ENCODE peak calls at places on chromosomes 4 and X, in six cellular contexts. U is WTC11, A is GM12878, S is K562, G is HepG2, T is H1. Q is an unnamed sample.

GRCh38 chrX:42119076-42119475 is 195.7 kb upstream of the CASK start:
- DNase-seq in U (no peak), A (no peak), S (no peak), G (peak), T (no peak), Q (no peak)

GRCh38 chrX:15530318-15530717 is 29.7 kb downstream of the BMX start:
- DNase-seq in U (no peak), A (no peak), S (peak), G (no peak), T (no peak), Q (peak)

GRCh38 chrX:9992061-9992460 is 24.9 kb downstream of the CLDN34 start:
- DNase-seq in U (no peak), A (no peak), S (no peak), G (no peak), T (no peak), Q (no peak)

GRCh38 chr4:77190053-77190452 is 33.0 kb downstream of the CCNG2 start:
- DNase-seq in U (no peak), A (no peak), S (no peak), G (no peak), T (no peak), Q (no peak)

GRCh38 chr4:94480362-94480951 is 28.7 kb downstream of the PDLIM5 start:
- DNase-seq in U (no peak), A (no peak), S (no peak), G (no peak), T (no peak), Q (no peak)

GRCh38 chr4:187204389-187204920 is 480.8 kb upstream of the FAT1 start:
- DNase-seq in U (no peak), A (no peak), S (no peak), G (peak), T (no peak), Q (no peak)

GRCh38 chrX:22164770-22165388 is 107.8 kb upstream of the CBLL2 start:
- DNase-seq in U (no peak), A (no peak), S (no peak), G (no peak), T (no peak), Q (no peak)

GRCh38 chrX:100819534-100819836 is 706 bp upstream of the CSTF2 start:
- DNase-seq in U (peak), A (no peak), S (no peak), G (no peak), T (no peak), Q (peak)

GRCh38 chrX:69387559-69388487 is 116.3 kb upstream of the NALF2 start:
- DNase-seq in U (peak), A (no peak), S (peak), G (peak), T (peak), Q (peak)

GRCh38 chr4:88814043-88814617 is 116.5 kb upstream of the NAP1L5 start:
- DNase-seq in U (peak), A (no peak), S (no peak), G (no peak), T (no peak), Q (peak)

GRCh38 chr4:123994917-123995316 is 598.3 kb downstream of the SPRY1 start:
- DNase-seq in U (no peak), A (no peak), S (no peak), G (no peak), T (no peak), Q (peak)

GRCh38 chrX:39766085-39766726 is 331.6 kb downstream of the BCOR start:
- DNase-seq in U (no peak), A (no peak), S (no peak), G (no peak), T (no peak), Q (no peak)

GRCh38 chr4:20462426-20463175 is 210.9 kb downstream of the SLIT2 start:
- DNase-seq in U (no peak), A (no peak), S (no peak), G (no peak), T (no peak), Q (no peak)

GRCh38 chr4:185307136-185307950 is 88.4 kb downstream of the LRP2BP start:
- DNase-seq in U (no peak), A (peak), S (no peak), G (no peak), T (peak), Q (peak)

GRCh38 chr4:94244087-94244828 is 36.6 kb downstream of the SMARCAD1 start:
- DNase-seq in U (no peak), A (no peak), S (no peak), G (no peak), T (no peak), Q (no peak)

GRCh38 chr4:55018521-55018920 is 106.9 kb downstream of the KDR start:
- DNase-seq in U (no peak), A (no peak), S (no peak), G (no peak), T (no peak), Q (no peak)

GRCh38 chr4:11616856-11617255 is 188.2 kb upstream of the HS3ST1 start:
- DNase-seq in U (no peak), A (no peak), S (no peak), G (no peak), T (no peak), Q (no peak)

GRCh38 chr4:10173754-10174749 is 57.5 kb upstream of the WDR1 start:
- DNase-seq in U (no peak), A (no peak), S (no peak), G (no peak), T (no peak), Q (no peak)

GRCh38 chrX:69119122-69119521 is 46.1 kb downstream of the PJA1 start:
- DNase-seq in U (peak), A (no peak), S (no peak), G (no peak), T (no peak), Q (peak)

GRCh38 chr4:53905281-53905934 is 159.0 kb downstream of the CHIC2 start:
- DNase-seq in U (no peak), A (no peak), S (no peak), G (peak), T (no peak), Q (no peak)

GRCh38 chr4:120816385-120816784 is 106.1 kb downstream of the PRDM5 start:
- DNase-seq in U (no peak), A (no peak), S (no peak), G (no peak), T (no peak), Q (no peak)

GRCh38 chr4:155025762-155026457 is 182.5 kb upstream of the NPY2R start:
- DNase-seq in U (peak), A (no peak), S (peak), G (peak), T (peak), Q (peak)

GRCh38 chr4:188439641-188440311 is 300.5 kb downstream of the TRIML1 start:
- DNase-seq in U (no peak), A (no peak), S (no peak), G (no peak), T (no peak), Q (no peak)

GRCh38 chr4:76546282-76547166 is 111.5 kb downstream of the SHROOM3 start:
- DNase-seq in U (no peak), A (no peak), S (no peak), G (no peak), T (no peak), Q (no peak)

GRCh38 chr4:176791591-176792347 is 953 bp downstream of the VEGFC start:
- DNase-seq in U (peak), A (no peak), S (no peak), G (no peak), T (no peak), Q (peak)

GRCh38 chr4:117949621-117950020 is 84.7 kb upstream of the NDST3 start:
- DNase-seq in U (no peak), A (no peak), S (no peak), G (no peak), T (no peak), Q (no peak)

GRCh38 chrX:9866633-9867032 is 80.4 kb downstream of the SHROOM2 start:
- DNase-seq in U (no peak), A (no peak), S (no peak), G (no peak), T (no peak), Q (no peak)

GRCh38 chr4:41692717-41693345 is 55.7 kb downstream of the PHOX2B start:
- DNase-seq in U (peak), A (no peak), S (peak), G (peak), T (peak), Q (peak)

GRCh38 chr4:38131371-38132139 is 171.4 kb downstream of the PTTG2 start:
- DNase-seq in U (peak), A (peak), S (no peak), G (no peak), T (peak), Q (peak)

GRCh38 chr4:8135666-8136065 is 22.9 kb downstream of the ABLIM2 start:
- DNase-seq in U (no peak), A (no peak), S (no peak), G (no peak), T (no peak), Q (no peak)

GRCh38 chr4:8136972-8137710 is 21.5 kb downstream of the ABLIM2 start:
- DNase-seq in U (no peak), A (no peak), S (no peak), G (no peak), T (no peak), Q (no peak)

GRCh38 chr4:8132947-8133705 is 25.5 kb downstream of the ABLIM2 start:
- DNase-seq in U (no peak), A (no peak), S (no peak), G (no peak), T (no peak), Q (no peak)

GRCh38 chr4:8133897-8134542 is 24.6 kb downstream of the ABLIM2 start:
- DNase-seq in U (peak), A (no peak), S (no peak), G (no peak), T (no peak), Q (peak)

DNA sequence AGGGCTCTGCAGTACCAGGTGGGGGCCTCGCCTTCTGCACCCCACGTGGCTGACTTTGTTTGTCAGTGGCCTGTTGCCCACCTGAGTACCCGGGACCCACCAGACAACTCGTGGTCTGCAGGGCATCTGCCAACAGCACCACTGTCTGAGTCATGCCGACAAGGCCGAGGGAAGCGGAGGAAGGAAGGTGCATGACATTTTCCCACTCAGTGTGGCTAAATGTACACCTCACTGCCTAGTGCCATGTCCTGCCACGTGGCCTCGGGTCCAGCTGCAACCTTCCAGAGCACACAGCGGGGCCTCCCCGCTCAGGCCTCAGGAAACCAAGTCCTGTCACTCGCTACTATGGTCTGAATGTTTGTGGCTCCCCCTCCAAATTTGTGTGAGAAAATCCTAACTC is 22.1 kb downstream of the ABLIM2 start:
- DNase-seq in U (no peak), A (no peak), S (no peak), G (no peak), T (no peak), Q (no peak)
- TF ChIP-seq CREB1 in U (no peak), A (no peak), S (no peak), G (no peak), T (no peak), Q (no peak)

GRCh38 chr4:183437452-183437851 is 7.0 kb upstream of the CDKN2AIP start:
- DNase-seq in U (no peak), A (no peak), S (no peak), G (no peak), T (no peak), Q (no peak)

GRCh38 chr4:183435803-183436202 is 8.6 kb upstream of the CDKN2AIP start:
- DNase-seq in U (no peak), A (no peak), S (no peak), G (no peak), T (no peak), Q (no peak)

GRCh38 chr4:183431614-183432013 is 12.8 kb upstream of the CDKN2AIP start:
- DNase-seq in U (no peak), A (no peak), S (no peak), G (no peak), T (no peak), Q (no peak)

GRCh38 chr4:183436417-183436816 is 8.0 kb upstream of the CDKN2AIP start:
- DNase-seq in U (no peak), A (no peak), S (no peak), G (no peak), T (no peak), Q (peak)

DNA sequence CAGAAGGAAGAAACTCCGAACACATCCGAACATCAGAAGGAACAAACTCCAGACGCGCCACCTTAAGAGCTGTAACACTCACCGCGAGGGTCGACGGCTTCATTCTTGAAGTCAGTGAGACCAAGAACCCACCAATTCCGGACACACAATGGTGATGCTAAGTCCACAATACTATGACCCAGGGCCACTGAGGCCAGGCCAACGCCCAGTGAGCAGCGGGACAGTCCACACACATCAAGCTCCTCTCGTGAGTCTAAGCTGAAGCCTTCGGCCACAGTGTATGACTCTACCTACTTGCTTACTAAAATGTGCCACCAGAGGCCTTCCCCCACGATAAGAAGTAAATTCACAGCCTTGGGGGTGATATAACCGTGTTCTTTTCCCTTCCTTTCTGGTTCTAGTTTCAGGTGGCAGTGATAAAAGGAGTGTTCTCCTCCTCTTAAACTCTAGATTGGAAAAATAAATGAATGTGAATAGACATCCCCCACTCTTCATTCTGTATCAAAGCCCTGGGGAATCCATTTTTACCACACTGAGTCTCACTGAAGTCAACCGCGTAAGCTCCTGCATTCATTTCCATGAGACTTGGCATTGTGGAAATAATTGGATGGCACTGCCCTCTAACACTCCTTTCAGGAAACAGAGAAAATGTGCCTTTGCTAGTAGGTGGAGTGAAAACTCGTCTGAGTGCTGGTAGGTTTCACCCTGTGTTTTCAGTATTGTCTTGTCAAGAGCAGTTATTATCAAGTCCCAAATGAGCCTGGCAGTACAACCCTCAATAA is 10.0 kb upstream of the CDKN2AIP start:
- DNase-seq in U (no peak), A (no peak), S (no peak), G (no peak), T (no peak), Q (no peak)
- TF ChIP-seq CREB1 in U (no peak), A (no peak), S (no peak), G (no peak), T (no peak), Q (no peak)

DNA sequence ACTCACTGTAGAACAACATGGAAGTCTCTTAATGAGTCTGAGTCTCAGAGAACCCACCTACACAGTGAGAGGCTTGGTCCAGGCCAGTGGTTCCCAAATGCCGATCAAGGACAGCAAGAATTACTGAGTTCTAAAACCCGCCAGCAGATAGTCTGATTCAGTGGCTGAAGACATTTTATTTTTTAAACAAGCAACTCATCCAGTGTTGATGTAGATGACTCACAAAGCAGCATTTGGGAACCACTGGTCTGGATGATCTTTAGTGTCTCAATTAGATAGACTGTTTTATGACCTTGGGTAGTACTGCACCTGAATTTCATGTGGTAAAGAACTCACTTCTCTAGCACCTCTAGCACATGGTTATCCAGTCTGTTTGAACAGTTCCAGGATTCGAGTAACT is 193.6 kb downstream of the FBXW7 start:
- DNase-seq in U (no peak), A (no peak), S (no peak), G (peak), T (no peak), Q (no peak)
- TF ChIP-seq CREB1 in U (no peak), A (no peak), S (no peak), G (no peak), T (no peak), Q (no peak)

GRCh38 chr4:2814627-2815026 is 21.7 kb downstream of the SH3BP2 start:
- DNase-seq in U (no peak), A (no peak), S (no peak), G (no peak), T (no peak), Q (no peak)
- TF ChIP-seq CREB1 in U (no peak), A (no peak), S (no peak), G (no peak), T (no peak), Q (no peak)

DNA sequence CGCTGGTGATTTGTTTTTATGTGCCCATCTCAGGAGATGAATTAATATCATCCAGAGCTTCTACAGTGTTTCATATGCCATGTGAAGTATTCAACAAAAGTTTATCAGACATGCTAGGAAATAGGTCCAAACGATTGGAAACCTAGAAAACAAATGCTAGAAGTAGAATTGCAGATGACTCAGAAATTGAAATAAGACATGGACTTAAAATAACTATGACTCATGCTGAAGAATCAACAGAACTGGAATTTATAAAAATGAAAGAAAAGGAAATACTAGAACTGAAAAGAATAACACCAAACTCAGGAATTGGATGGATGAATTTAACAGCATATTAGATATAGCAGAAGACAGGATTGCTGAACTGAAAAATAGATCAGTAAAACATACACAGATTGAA is 172.7 kb upstream of the GIMD1 start:
- DNase-seq in U (no peak), A (no peak), S (no peak), G (no peak), T (no peak), Q (no peak)
- TF ChIP-seq CREB1 in U (no peak), A (no peak), S (no peak), G (no peak), T (no peak), Q (no peak)

DNA sequence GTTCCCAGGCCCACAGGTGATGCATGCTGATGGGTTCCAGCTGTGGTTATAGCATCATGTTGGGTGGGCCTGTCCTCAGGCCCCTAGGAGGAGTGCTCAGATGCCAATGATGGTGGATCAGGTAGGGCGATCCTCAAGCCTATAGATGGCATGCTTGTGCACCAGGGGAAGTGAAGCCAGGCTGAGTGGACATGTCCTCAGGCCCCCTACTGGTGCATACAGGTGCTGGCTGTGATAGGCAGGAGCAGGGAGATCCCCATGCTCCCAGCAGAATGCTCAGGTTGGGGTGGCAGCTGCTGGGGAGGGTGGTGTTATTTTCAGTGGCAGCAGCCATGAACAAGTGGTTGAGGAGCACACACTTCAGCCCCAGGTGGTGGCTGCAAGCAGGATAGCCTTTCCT is 96.0 kb downstream of the SMARCA1 start:
- DNase-seq in U (no peak), A (no peak), S (no peak), G (no peak), T (no peak), Q (no peak)
- TF ChIP-seq CREB1 in U (no peak), A (no peak), S (no peak), G (no peak), T (no peak), Q (no peak)

DNA sequence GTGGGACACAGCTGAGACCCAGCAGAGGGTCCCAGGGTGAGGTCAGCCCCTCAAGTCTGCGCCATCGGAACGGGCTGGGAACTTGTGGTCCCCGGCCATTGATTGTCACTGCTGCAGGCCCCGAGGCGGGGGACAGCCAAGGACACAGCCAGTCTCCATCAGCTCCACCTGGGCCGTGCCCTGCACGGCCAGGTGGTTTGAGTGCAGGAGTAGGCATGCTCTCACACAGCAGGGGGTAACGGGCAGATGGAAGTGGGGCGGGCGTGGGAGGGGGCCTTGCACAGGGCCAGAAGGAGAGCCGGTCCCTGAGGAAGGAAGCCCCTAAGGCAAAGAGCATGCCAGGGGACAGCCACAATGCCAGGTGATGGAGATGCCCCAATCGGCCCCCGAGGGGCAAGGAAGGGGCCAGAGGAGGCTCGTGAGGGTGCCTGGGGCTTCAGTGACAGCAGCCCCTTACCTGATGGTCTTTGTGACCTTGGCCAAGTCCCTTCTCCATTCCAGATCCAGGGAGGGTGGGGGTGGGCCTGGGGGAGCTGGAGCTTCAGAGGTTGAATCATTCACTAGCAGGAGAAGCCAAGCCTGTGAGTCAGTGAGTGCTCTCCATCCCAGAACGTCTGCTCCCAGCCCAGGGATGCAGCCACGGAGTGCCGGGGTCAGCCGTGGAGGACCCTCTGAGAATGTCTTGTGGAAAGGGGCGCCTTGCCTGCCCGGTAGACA is 2.3 kb downstream of the ATP2B3 start:
- DNase-seq in U (no peak), A (no peak), S (no peak), G (no peak), T (no peak), Q (no peak)
- TF ChIP-seq CREB1 in U (no peak), A (no peak), S (no peak), G (no peak), T (no peak), Q (no peak)

GRCh38 chr4:70505152-70505748 is 13.1 kb upstream of the AMTN start:
- DNase-seq in U (peak), A (no peak), S (peak), G (peak), T (peak), Q (peak)
- TF ChIP-seq CREB1 in U (no peak), A (no peak), S (no peak), G (no peak), T (no peak), Q (no peak)

Q was measured in GM23338.